ENCODE peak calls at places on chromosomes 3 and 15, in ten cellular contexts. K, T, W, B, G, S, X, U, F and C are unnamed samples.

GRCh38 chr3:72907851-72908620 is 20.2 kb downstream of the GXYLT2 start:
- DNase-seq in K (no peak), T (no peak), W (peak), B (no peak), G (no peak), S (no peak), X (peak), U (no peak), F (no peak), C (no peak)

GRCh38 chr3:112773864-112774263 is 72.8 kb downstream of the CD200R1L start:
- DNase-seq in K (no peak), T (no peak), W (no peak), B (peak), G (no peak), S (no peak), X (no peak), U (peak), F (no peak), C (no peak)

GRCh38 chr3:121545049-121545563 is 682 bp downstream of the POLQ start:
- DNase-seq in K (no peak), T (no peak), W (no peak), B (no peak), G (peak), S (no peak), X (peak), U (peak), F (no peak), C (no peak)

GRCh38 chr15:57421540-57421939 is 45.2 kb downstream of the CGNL1 start:
- DNase-seq in K (no peak), T (no peak), W (no peak), B (no peak), G (no peak), S (no peak), X (no peak), U (no peak), F (no peak), C (no peak)

GRCh38 chr3:75015280-75015679 is 400.8 kb upstream of the CNTN3 start:
- DNase-seq in K (no peak), T (no peak), W (no peak), B (no peak), G (no peak), S (no peak), X (no peak), U (no peak), F (no peak), C (no peak)

GRCh38 chr3:47008258-47008671 is 28.8 kb downstream of the NBEAL2 start:
- DNase-seq in K (no peak), T (no peak), W (peak), B (no peak), G (peak), S (no peak), X (no peak), U (no peak), F (peak), C (no peak)

GRCh38 chr15:59543721-59544547 is 67.6 kb upstream of the GCNT3 start:
- DNase-seq in K (no peak), T (no peak), W (no peak), B (no peak), G (no peak), S (peak), X (no peak), U (peak), F (no peak), C (no peak)

GRCh38 chr3:63809607-63810006 is 9.5 kb upstream of the C3orf49 start:
- DNase-seq in K (no peak), T (no peak), W (no peak), B (no peak), G (no peak), S (no peak), X (peak), U (no peak), F (no peak), C (no peak)

GRCh38 chr3:167406876-167407492 is 26.9 kb upstream of the ZBBX start:
- DNase-seq in K (no peak), T (peak), W (no peak), B (no peak), G (peak), S (no peak), X (no peak), U (peak), F (no peak), C (no peak)

GRCh38 chr3:120284702-120285507 is at the start of gene GPR156:
- DNase-seq in K (no peak), T (no peak), W (no peak), B (no peak), G (peak), S (no peak), X (no peak), U (no peak), F (no peak), C (no peak)

GRCh38 chr15:77295446-77295845 is 124.5 kb downstream of the PEAK1 start:
- DNase-seq in K (no peak), T (no peak), W (no peak), B (no peak), G (no peak), S (no peak), X (no peak), U (no peak), F (no peak), C (no peak)

GRCh38 chr3:128402319-128402718 is 64.4 kb downstream of the DNAJB8 start:
- DNase-seq in K (no peak), T (no peak), W (no peak), B (no peak), G (no peak), S (no peak), X (no peak), U (no peak), F (no peak), C (no peak)

GRCh38 chr3:21913791-21914190 is 162.8 kb upstream of the ZNF385D start:
- DNase-seq in K (no peak), T (no peak), W (no peak), B (no peak), G (no peak), S (no peak), X (no peak), U (no peak), F (no peak), C (no peak)

GRCh38 chr15:20340331-20340811 is 201.2 kb downstream of the GOLGA6L6 start:
- DNase-seq in K (peak), T (no peak), W (peak), B (peak), G (peak), S (no peak), X (no peak), U (peak), F (peak), C (no peak)

GRCh38 chr3:144760831-144761230 is 789.2 kb downstream of the DIPK2A start:
- DNase-seq in K (no peak), T (no peak), W (no peak), B (no peak), G (no peak), S (no peak), X (no peak), U (peak), F (no peak), C (no peak)

GRCh38 chr3:149736180-149737100 is 15.8 kb downstream of the COMMD2 start:
- DNase-seq in K (no peak), T (no peak), W (no peak), B (no peak), G (no peak), S (no peak), X (peak), U (peak), F (no peak), C (no peak)

GRCh38 chr15:93331545-93332117 is 242.6 kb upstream of the RGMA start:
- DNase-seq in K (no peak), T (peak), W (no peak), B (no peak), G (peak), S (no peak), X (no peak), U (peak), F (no peak), C (no peak)

GRCh38 chr15:70596354-70597055 is 166.9 kb downstream of the UACA start:
- DNase-seq in K (no peak), T (no peak), W (no peak), B (no peak), G (no peak), S (no peak), X (peak), U (no peak), F (no peak), C (no peak)